ENCODE peak calls at places on chromosomes 4 and X, in five cellular contexts. One of them, this sample, is unnamed.

GRCh38 chrX:1450381-1451161 is 2.1 kb downstream of the ASMTL start:
- DNase-seq in transverse colon: no peak
- DNase-seq in heart left ventricle: no peak
- DNase-seq in tibial nerve: no peak
- DNase-seq in thyroid gland: no peak
- DNase-seq in this sample: no peak

GRCh38 chr4:150280081-150280950 is 202.1 kb downstream of the DCLK2 start:
- DNase-seq in transverse colon: no peak
- DNase-seq in heart left ventricle: no peak
- DNase-seq in tibial nerve: no peak
- DNase-seq in thyroid gland: no peak
- DNase-seq in this sample: no peak

GRCh38 chrX:71541546-71542022 is 8.7 kb downstream of the OGT start:
- DNase-seq in transverse colon: no peak
- DNase-seq in heart left ventricle: no peak
- DNase-seq in tibial nerve: no peak
- DNase-seq in thyroid gland: no peak
- DNase-seq in this sample: no peak

GRCh38 chr4:79597266-79597665 is 189.2 kb upstream of the GK2 start:
- DNase-seq in transverse colon: no peak
- DNase-seq in heart left ventricle: no peak
- DNase-seq in tibial nerve: no peak
- DNase-seq in thyroid gland: no peak
- DNase-seq in this sample: no peak

GRCh38 chr4:8345946-8346814 is 76.6 kb downstream of the HTRA3 start:
- DNase-seq in transverse colon: no peak
- DNase-seq in heart left ventricle: no peak
- DNase-seq in tibial nerve: no peak
- DNase-seq in thyroid gland: no peak
- DNase-seq in this sample: no peak

GRCh38 chr4:185665655-185666054 is 130.3 kb upstream of the PDLIM3 start:
- DNase-seq in transverse colon: no peak
- DNase-seq in heart left ventricle: no peak
- DNase-seq in tibial nerve: no peak
- DNase-seq in thyroid gland: no peak
- DNase-seq in this sample: no peak

GRCh38 chr4:47349323-47349722 is 114.2 kb downstream of the COMMD8 start:
- DNase-seq in transverse colon: no peak
- DNase-seq in heart left ventricle: no peak
- DNase-seq in tibial nerve: no peak
- DNase-seq in thyroid gland: no peak
- DNase-seq in this sample: no peak

GRCh38 chr4:20612313-20612712 is 87.9 kb upstream of the PACRGL start:
- DNase-seq in transverse colon: no peak
- DNase-seq in heart left ventricle: no peak
- DNase-seq in tibial nerve: no peak
- DNase-seq in thyroid gland: no peak
- DNase-seq in this sample: no peak

GRCh38 chr4:156941940-156942548 is 29.6 kb downstream of the PDGFC start:
- DNase-seq in transverse colon: peak; percentile 33
- DNase-seq in heart left ventricle: peak; percentile 55
- DNase-seq in tibial nerve: no peak
- DNase-seq in thyroid gland: peak; percentile 69
- DNase-seq in this sample: peak; percentile 78

GRCh38 chr4:61520688-61521160 is 320.6 kb downstream of the ADGRL3 start:
- DNase-seq in transverse colon: no peak
- DNase-seq in heart left ventricle: no peak
- DNase-seq in tibial nerve: no peak
- DNase-seq in thyroid gland: no peak
- DNase-seq in this sample: no peak

GRCh38 chr4:111400736-111401135 is 744.5 kb upstream of the FAM241A start:
- DNase-seq in transverse colon: no peak
- DNase-seq in heart left ventricle: no peak
- DNase-seq in tibial nerve: no peak
- DNase-seq in thyroid gland: peak; percentile 44
- DNase-seq in this sample: no peak

GRCh38 chr4:4477796-4478195 is 64.1 kb downstream of the STX18 start:
- DNase-seq in transverse colon: no peak
- DNase-seq in heart left ventricle: no peak
- DNase-seq in tibial nerve: no peak
- DNase-seq in thyroid gland: no peak
- DNase-seq in this sample: no peak

GRCh38 chr4:122764808-122765189 is 32.3 kb downstream of the BBS12 start:
- DNase-seq in transverse colon: no peak
- DNase-seq in heart left ventricle: no peak
- DNase-seq in tibial nerve: no peak
- DNase-seq in thyroid gland: no peak
- DNase-seq in this sample: no peak

GRCh38 chr4:44996276-44996845 is 270.0 kb upstream of the GNPDA2 start:
- DNase-seq in transverse colon: no peak
- DNase-seq in heart left ventricle: no peak
- DNase-seq in tibial nerve: no peak
- DNase-seq in thyroid gland: no peak
- DNase-seq in this sample: no peak

GRCh38 chr4:98963538-98964433 is 31.7 kb upstream of the METAP1 start:
- DNase-seq in transverse colon: no peak
- DNase-seq in heart left ventricle: no peak
- DNase-seq in tibial nerve: no peak
- DNase-seq in thyroid gland: no peak
- DNase-seq in this sample: no peak

GRCh38 chr4:152784490-152785195 is 4.9 kb downstream of the ARFIP1 start:
- DNase-seq in transverse colon: peak; percentile 16
- DNase-seq in heart left ventricle: no peak
- DNase-seq in tibial nerve: no peak
- DNase-seq in thyroid gland: no peak
- DNase-seq in this sample: no peak
- H3K4me3 ChIP-seq in transverse colon: no peak overlapping the region
- H3K4me3 ChIP-seq in heart left ventricle: no peak overlapping the region
- H3K4me3 ChIP-seq in tibial nerve: no peak overlapping the region
- H3K4me3 ChIP-seq in thyroid gland: no peak overlapping the region
- H3K4me3 ChIP-seq in this sample: no peak overlapping the region

GRCh38 chrX:47751670-47752069 is 85.0 kb upstream of the ZNF81 start:
- DNase-seq in transverse colon: peak; percentile 60
- DNase-seq in heart left ventricle: peak; percentile 44
- DNase-seq in tibial nerve: no peak
- DNase-seq in thyroid gland: peak; percentile 68
- DNase-seq in this sample: no peak
- TF ChIP-seq CTCF in transverse colon: peak; percentile 11
- TF ChIP-seq CTCF in heart left ventricle: peak; percentile 17
- TF ChIP-seq CTCF in tibial nerve: no peak
- TF ChIP-seq CTCF in thyroid gland: no peak
- TF ChIP-seq CTCF in this sample: no peak

DNA sequence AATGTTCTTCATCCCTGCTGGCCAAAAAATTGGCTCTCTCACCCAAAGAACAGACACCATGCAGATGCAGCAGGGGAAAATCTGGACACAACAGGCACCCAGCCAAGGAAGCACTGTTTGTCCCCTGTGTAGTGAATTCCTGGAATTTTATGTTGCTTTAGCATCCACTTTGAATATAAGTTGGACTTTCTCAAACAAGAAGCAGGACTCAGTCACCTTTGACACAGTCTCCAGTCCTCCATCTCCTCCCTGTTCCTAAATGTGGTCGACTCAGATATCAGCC is 11.8 kb downstream of the ZNF182 start:
- DNase-seq in transverse colon: no peak
- DNase-seq in heart left ventricle: no peak
- DNase-seq in tibial nerve: no peak
- DNase-seq in thyroid gland: peak; percentile 80
- DNase-seq in this sample: no peak
- H3K9me3 ChIP-seq in transverse colon: no peaks in the 10 kb centered on the region
- H3K9me3 ChIP-seq in heart left ventricle: no peaks in the 10 kb centered on the region
- H3K9me3 ChIP-seq in tibial nerve: no peaks in the 10 kb centered on the region
- H3K9me3 ChIP-seq in thyroid gland: no peaks in the 10 kb centered on the region
- H3K9me3 ChIP-seq in this sample: no peaks in the 10 kb centered on the region

GRCh38 chr4:107077192-107077591 is 41.1 kb upstream of the DKK2 start:
- DNase-seq in transverse colon: no peak
- DNase-seq in heart left ventricle: no peak
- DNase-seq in tibial nerve: no peak
- DNase-seq in thyroid gland: no peak
- DNase-seq in this sample: no peak
- H3K4me3 ChIP-seq in transverse colon: no peak overlapping the region
- H3K4me3 ChIP-seq in heart left ventricle: no peak overlapping the region
- H3K4me3 ChIP-seq in tibial nerve: no peak overlapping the region
- H3K4me3 ChIP-seq in thyroid gland: no peak overlapping the region
- H3K4me3 ChIP-seq in this sample: no peak overlapping the region